ENCODE peak calls at places on chromosome 11, in six cellular contexts. R, P, F, X, V and C are unnamed samples.
A peak's percentile ranks its signal among the peaks of the same experiment; 100 is the strongest.

GRCh38 chr11:16191212-16191851 is 165.0 kb downstream of the SOX6 start:
- DNase-seq in R (no peak), P (no peak), F (no peak), X (no peak), V (no peak), C (no peak)

GRCh38 chr11:8090756-8091155 is 9.7 kb downstream of the TUB start:
- DNase-seq in R (no peak), P (no peak), F (peak; percentile 80), X (no peak), V (peak; percentile 37), C (no peak)

GRCh38 chr11:70650075-70650909 is 252.0 kb downstream of the CTTN start:
- DNase-seq in R (peak; percentile 57), P (peak; percentile 51), F (peak; percentile 83), X (peak; percentile 61), V (peak; percentile 64), C (peak; percentile 14)

GRCh38 chr11:32983506-32983905 is 32.2 kb upstream of the DEPDC7 start:
- DNase-seq in R (no peak), P (no peak), F (no peak), X (no peak), V (no peak), C (no peak)

GRCh38 chr11:47448566-47449427 is at the start of gene RAPSN:
- DNase-seq in R (no peak), P (no peak), F (no peak), X (no peak), V (no peak), C (no peak)

GRCh38 chr11:820655-821512 is 2.2 kb downstream of the PNPLA2 start:
- DNase-seq in R (peak; percentile 64), P (peak; percentile 90), F (no peak), X (peak; percentile 88), V (no peak), C (no peak)

GRCh38 chr11:62459080-62459479 is 40.2 kb downstream of the SCGB1A1 start:
- DNase-seq in R (no peak), P (no peak), F (no peak), X (no peak), V (no peak), C (no peak)

GRCh38 chr11:102237096-102237735 is 80.1 kb upstream of the BIRC3 start:
- DNase-seq in R (peak; percentile 72), P (no peak), F (peak; percentile 45), X (no peak), V (peak; percentile 35), C (no peak)

GRCh38 chr11:1830500-1831223 is 4.1 kb upstream of the SYT8 start:
- DNase-seq in R (peak; percentile 98), P (peak; percentile 93), F (no peak), X (peak; percentile 77), V (no peak), C (peak; percentile 93)

GRCh38 chr11:2541321-2541680 is 96.5 kb downstream of the KCNQ1 start:
- DNase-seq in R (no peak), P (no peak), F (no peak), X (no peak), V (no peak), C (no peak)

GRCh38 chr11:64752106-64752970 is 7.4 kb downstream of the PYGM start:
- DNase-seq in R (no peak), P (no peak), F (no peak), X (no peak), V (no peak), C (no peak)

GRCh38 chr11:38971141-38971540 is 2373.1 kb upstream of the RAG2 start:
- DNase-seq in R (peak; percentile 94), P (no peak), F (no peak), X (no peak), V (no peak), C (no peak)

GRCh38 chr11:34278708-34279297 is 79.0 kb downstream of the ABTB2 start:
- DNase-seq in R (no peak), P (no peak), F (no peak), X (no peak), V (no peak), C (no peak)

GRCh38 chr11:1966531-1966930 is 19.4 kb downstream of the MRPL23 start:
- DNase-seq in R (no peak), P (no peak), F (no peak), X (peak; percentile 24), V (no peak), C (no peak)

GRCh38 chr11:102272047-102272824 is 45.0 kb upstream of the BIRC3 start:
- DNase-seq in R (no peak), P (no peak), F (no peak), X (no peak), V (no peak), C (no peak)

GRCh38 chr11:108662700-108663099 is 2.2 kb upstream of the DDX10 start:
- DNase-seq in R (no peak), P (no peak), F (no peak), X (no peak), V (no peak), C (no peak)

GRCh38 chr11:990101-990500 is 46.4 kb downstream of the MUC6 start:
- DNase-seq in R (no peak), P (no peak), F (no peak), X (no peak), V (no peak), C (no peak)

GRCh38 chr11:47269829-47270305 is at the start of gene MADD:
- DNase-seq in R (peak; percentile 71), P (peak; percentile 89), F (no peak), X (peak; percentile 92), V (peak; percentile 44), C (no peak)

GRCh38 chr11:66472054-66472453 is 5.3 kb downstream of the PELI3 start:
- DNase-seq in R (no peak), P (no peak), F (no peak), X (no peak), V (no peak), C (no peak)

GRCh38 chr11:34926101-34926830 is 9.8 kb downstream of the PDHX start:
- DNase-seq in R (peak; percentile 36), P (no peak), F (peak; percentile 50), X (no peak), V (peak; percentile 24), C (no peak)

GRCh38 chr11:19938051-19938856 is 222.0 kb downstream of the DBX1 start:
- DNase-seq in R (peak; percentile 46), P (peak; percentile 53), F (peak; percentile 61), X (peak; percentile 56), V (peak; percentile 75), C (no peak)

GRCh38 chr11:103888541-103888951 is 147.9 kb upstream of the DDI1 start:
- DNase-seq in R (peak; percentile 39), P (no peak), F (peak; percentile 74), X (no peak), V (no peak), C (no peak)

GRCh38 chr11:72278911-72279310 is 34.9 kb upstream of the PHOX2A start:
- DNase-seq in R (peak; percentile 14), P (no peak), F (peak; percentile 16), X (no peak), V (no peak), C (no peak)

GRCh38 chr11:69414773-69415187 is 66.7 kb upstream of the LINC01488 start:
- DNase-seq in R (no peak), P (no peak), F (no peak), X (no peak), V (no peak), C (no peak)

GRCh38 chr11:105181521-105181920 is 42.0 kb upstream of the CARD18 start:
- DNase-seq in R (no peak), P (no peak), F (no peak), X (no peak), V (no peak), C (peak; percentile 6)

GRCh38 chr11:66579017-66579606 is 10.7 kb upstream of the CTSF start:
- DNase-seq in R (peak; percentile 56), P (peak; percentile 84), F (peak; percentile 70), X (peak; percentile 88), V (peak; percentile 74), C (no peak)

GRCh38 chr11:13136272-13136596 is 127.1 kb downstream of the RASSF10 start:
- DNase-seq in R (no peak), P (no peak), F (no peak), X (no peak), V (no peak), C (no peak)

GRCh38 chr11:13140028-13140870 is 131.1 kb downstream of the RASSF10 start:
- DNase-seq in R (peak; percentile 74), P (peak; percentile 78), F (no peak), X (peak; percentile 84), V (peak; percentile 32), C (no peak)

GRCh38 chr11:13134886-13135285 is 125.8 kb downstream of the RASSF10 start:
- DNase-seq in R (no peak), P (no peak), F (no peak), X (no peak), V (no peak), C (no peak)

GRCh38 chr11:13135385-13136271 is 126.5 kb downstream of the RASSF10 start:
- DNase-seq in R (peak; percentile 92), P (no peak), F (peak; percentile 46), X (no peak), V (peak; percentile 81), C (no peak)

DNA sequence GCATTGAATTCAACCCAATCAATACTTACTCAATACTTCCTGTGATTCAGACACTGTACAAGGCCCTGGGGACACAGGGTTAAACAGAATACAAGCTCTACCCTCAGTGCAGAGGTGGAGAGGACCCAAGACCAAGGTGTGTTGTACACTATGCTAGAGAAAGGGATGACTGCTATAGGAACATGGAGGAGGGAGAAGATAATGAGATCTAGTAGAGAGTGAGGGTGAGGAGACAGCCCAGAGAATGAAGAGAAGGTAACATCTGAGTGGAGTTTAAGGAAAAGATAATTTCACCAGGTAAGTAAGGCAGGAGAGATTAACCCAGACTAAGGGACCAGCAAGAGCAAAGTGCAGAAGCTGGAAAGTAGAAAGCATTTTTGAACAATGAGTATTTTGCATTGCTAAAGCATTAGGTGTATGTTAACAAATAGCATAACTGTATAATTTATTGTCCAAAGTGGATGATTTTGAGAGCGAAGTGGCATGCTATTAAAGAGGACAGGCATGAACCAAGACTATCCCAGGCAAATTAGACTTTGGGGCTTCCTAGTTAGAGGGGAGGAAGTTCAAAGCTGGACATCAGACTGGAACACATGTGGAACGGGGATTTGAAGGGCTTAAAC is 128.8 kb downstream of the RASSF10 start:
- DNase-seq in R (peak; percentile 57), P (no peak), F (no peak), X (no peak), V (no peak), C (no peak)
- H3K27ac ChIP-seq in R (peak overlapping the region; percentile 0), P (no peak overlapping the region), F (no peak overlapping the region), X (no peak overlapping the region), V (no peak overlapping the region), C (peak overlapping the region; percentile 29)

GRCh38 chr11:94151903-94152677 is 23.4 kb downstream of the PANX1 start:
- DNase-seq in R (peak; percentile 87), P (peak; percentile 37), F (peak; percentile 88), X (no peak), V (peak; percentile 87), C (no peak)
- H3K27ac ChIP-seq in R (no peak overlapping the region), P (peak overlapping the region; percentile 12), F (no peak overlapping the region), X (no peak overlapping the region), V (peak overlapping the region; percentile 51), C (no peak overlapping the region)

DNA sequence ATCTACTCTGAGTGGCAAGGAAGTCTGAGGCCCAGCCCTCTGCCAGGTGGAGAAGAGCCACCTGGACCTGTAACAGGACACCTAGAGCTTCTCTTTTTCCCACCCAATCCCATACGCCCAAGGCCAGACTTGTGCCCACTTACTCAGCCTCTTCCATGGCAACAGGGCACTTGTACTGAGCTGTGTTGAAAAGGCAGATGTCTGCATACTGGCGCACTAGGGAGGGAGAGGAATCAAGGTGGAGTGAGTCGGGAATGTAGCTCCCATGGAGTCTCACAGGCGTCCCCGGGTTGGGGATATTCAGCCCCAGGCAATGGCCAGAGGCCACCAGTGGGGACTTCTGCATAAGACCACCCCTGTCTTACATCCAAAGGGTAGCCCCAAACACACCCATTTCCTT is 36.1 kb downstream of the TPBGL start:
- DNase-seq in R (no peak), P (peak; percentile 9), F (no peak), X (no peak), V (no peak), C (no peak)
- H3K27ac ChIP-seq in R (no peak overlapping the region), P (peak overlapping the region; percentile 7), F (no peak overlapping the region), X (peak overlapping the region; percentile 67), V (no peak overlapping the region), C (no peak overlapping the region)

GRCh38 chr11:131802416-131802815 is 432.0 kb downstream of the NTM start:
- DNase-seq in R (no peak), P (no peak), F (no peak), X (no peak), V (no peak), C (no peak)
- H3K27ac ChIP-seq in R (no peak overlapping the region), P (no peak overlapping the region), F (no peak overlapping the region), X (no peak overlapping the region), V (no peak overlapping the region), C (no peak overlapping the region)